ENCODE peak calls at places on chromosomes 3 and 15, in four cellular contexts. One of them, this sample, is unnamed.

GRCh38 chr3:65436580-65436979 is 602.1 kb downstream of the MAGI1 start:
- DNase-seq in WTC11: peak
- DNase-seq in H1: no peak
- DNase-seq in IMR-90: no peak
- DNase-seq in this sample: peak

GRCh38 chr15:46441294-46442062 is 806.6 kb downstream of the SQOR start:
- DNase-seq in WTC11: no peak
- DNase-seq in H1: no peak
- DNase-seq in IMR-90: no peak
- DNase-seq in this sample: no peak

GRCh38 chr3:141782386-141782932 is 19.3 kb downstream of the GRK7 start:
- DNase-seq in WTC11: no peak
- DNase-seq in H1: no peak
- DNase-seq in IMR-90: no peak
- DNase-seq in this sample: peak

GRCh38 chr3:41362638-41363559 is 163.6 kb downstream of the CTNNB1 start:
- DNase-seq in WTC11: peak
- DNase-seq in H1: peak
- DNase-seq in IMR-90: no peak
- DNase-seq in this sample: no peak

GRCh38 chr3:178618197-178618596 is 82.0 kb downstream of the KCNMB2 start:
- DNase-seq in WTC11: no peak
- DNase-seq in H1: no peak
- DNase-seq in IMR-90: peak
- DNase-seq in this sample: no peak

GRCh38 chr3:131067983-131068382 is 41.3 kb downstream of the NEK11 start:
- DNase-seq in WTC11: no peak
- DNase-seq in H1: no peak
- DNase-seq in IMR-90: no peak
- DNase-seq in this sample: no peak

GRCh38 chr15:53978248-53978906 is at the start of gene UNC13C:
- DNase-seq in WTC11: peak
- DNase-seq in H1: peak
- DNase-seq in IMR-90: no peak
- DNase-seq in this sample: peak

GRCh38 chr3:104032283-104032682 is 1334.4 kb upstream of the ALCAM start:
- DNase-seq in WTC11: no peak
- DNase-seq in H1: no peak
- DNase-seq in IMR-90: no peak
- DNase-seq in this sample: no peak

DNA sequence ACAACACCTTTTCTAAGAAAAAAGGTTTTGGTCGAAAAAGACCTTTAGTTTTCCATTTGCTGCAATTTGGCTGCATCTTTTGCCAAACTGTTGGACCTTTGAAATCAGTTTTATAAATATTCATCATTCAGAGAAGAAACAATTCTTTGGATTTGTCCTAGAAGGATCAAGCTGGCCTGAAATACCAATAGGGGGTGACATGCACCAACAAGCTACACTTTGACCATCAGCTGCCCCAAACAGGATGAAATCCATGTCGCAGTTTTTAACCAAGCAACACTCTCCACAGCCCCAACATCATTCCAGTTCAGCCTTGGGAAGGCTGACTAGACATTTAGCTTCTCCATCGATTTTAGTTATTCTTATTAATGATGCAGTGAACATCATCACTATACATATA is 9.8 kb downstream of the RPL15 start:
- DNase-seq in WTC11: no peak
- DNase-seq in H1: no peak
- DNase-seq in IMR-90: no peak
- DNase-seq in this sample: peak
- TF ChIP-seq USF2 in WTC11: no peak
- TF ChIP-seq USF2 in H1: no peak
- TF ChIP-seq USF2 in IMR-90: no peak
- TF ChIP-seq USF2 in this sample: no peak

GRCh38 chr3:11601446-11602241 is 42.1 kb downstream of the VGLL4 start:
- DNase-seq in WTC11: no peak
- DNase-seq in H1: no peak
- DNase-seq in IMR-90: peak
- DNase-seq in this sample: no peak
- TF ChIP-seq USF2 in WTC11: no peak
- TF ChIP-seq USF2 in H1: no peak
- TF ChIP-seq USF2 in IMR-90: no peak
- TF ChIP-seq USF2 in this sample: no peak

GRCh38 chr15:55770808-55771207 is 27.9 kb upstream of the PRTG start:
- DNase-seq in WTC11: no peak
- DNase-seq in H1: no peak
- DNase-seq in IMR-90: no peak
- DNase-seq in this sample: no peak
- TF ChIP-seq USF2 in WTC11: no peak
- TF ChIP-seq USF2 in H1: no peak
- TF ChIP-seq USF2 in IMR-90: no peak
- TF ChIP-seq USF2 in this sample: no peak

GRCh38 chr15:40511093-40511471 is 40.3 kb downstream of the CHST14 start:
- DNase-seq in WTC11: no peak
- DNase-seq in H1: no peak
- DNase-seq in IMR-90: no peak
- DNase-seq in this sample: no peak
- TF ChIP-seq USF2 in WTC11: no peak
- TF ChIP-seq USF2 in H1: no peak
- TF ChIP-seq USF2 in IMR-90: no peak
- TF ChIP-seq USF2 in this sample: no peak

GRCh38 chr15:62639432-62639831 is 403.1 kb upstream of the TPM1 start:
- DNase-seq in WTC11: no peak
- DNase-seq in H1: no peak
- DNase-seq in IMR-90: no peak
- DNase-seq in this sample: no peak

GRCh38 chr15:62636823-62637320 is 405.7 kb upstream of the TPM1 start:
- DNase-seq in WTC11: no peak
- DNase-seq in H1: no peak
- DNase-seq in IMR-90: no peak
- DNase-seq in this sample: no peak

GRCh38 chr15:62639906-62640605 is 402.5 kb upstream of the TPM1 start:
- DNase-seq in WTC11: no peak
- DNase-seq in H1: no peak
- DNase-seq in IMR-90: no peak
- DNase-seq in this sample: no peak

GRCh38 chr15:62638220-62638619 is 404.3 kb upstream of the TPM1 start:
- DNase-seq in WTC11: no peak
- DNase-seq in H1: no peak
- DNase-seq in IMR-90: no peak
- DNase-seq in this sample: no peak

DNA sequence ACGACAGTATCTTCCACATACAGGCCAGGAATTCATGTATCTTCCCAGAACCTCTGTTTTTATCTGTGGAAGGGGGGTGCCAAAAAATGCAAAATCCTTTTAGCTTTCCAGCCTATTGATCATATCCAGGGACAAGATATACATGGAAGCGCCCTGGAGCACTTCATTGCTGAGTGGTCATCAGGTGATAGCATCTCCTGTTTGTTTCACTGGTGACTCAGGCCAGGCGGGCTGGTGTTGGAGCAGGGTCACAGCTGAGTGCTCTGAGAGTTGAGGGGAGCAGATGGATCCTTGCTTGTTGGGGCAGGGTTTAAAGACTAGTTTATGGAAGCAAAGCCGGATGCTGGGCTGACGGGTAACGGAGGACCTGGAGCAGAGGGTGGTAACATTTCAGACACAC is 405.0 kb upstream of the TPM1 start:
- DNase-seq in WTC11: no peak
- DNase-seq in H1: no peak
- DNase-seq in IMR-90: no peak
- DNase-seq in this sample: no peak
- TF ChIP-seq USF2 in WTC11: no peak
- TF ChIP-seq USF2 in H1: no peak
- TF ChIP-seq USF2 in IMR-90: no peak
- TF ChIP-seq USF2 in this sample: no peak

This sample was measured in A549.